ENCODE peak calls at places on chromosome 12, in seven cellular contexts. One of them, this sample, is unnamed. For H3K4me1, the result is how much of the 10 kb centered on the place peaks cover.

GRCh38 chr12:9925746-9926393 is 6.3 kb downstream of the CLEC2A start:
- DNase-seq in neural progenitor cell: peak
- DNase-seq in GM12878: no peak
- DNase-seq in PC-9: peak
- DNase-seq in gastrocnemius medialis: no peak
- DNase-seq in psoas muscle: no peak
- DNase-seq in A549: peak
- DNase-seq in this sample: peak

GRCh38 chr12:93111791-93112208 is 182.7 kb upstream of the EEA1 start:
- DNase-seq in neural progenitor cell: no peak
- DNase-seq in GM12878: no peak
- DNase-seq in PC-9: no peak
- DNase-seq in gastrocnemius medialis: no peak
- DNase-seq in psoas muscle: no peak
- DNase-seq in A549: no peak
- DNase-seq in this sample: no peak

GRCh38 chr12:71755146-71755892 is 656 bp downstream of the RAB21 start:
- DNase-seq in neural progenitor cell: peak
- DNase-seq in GM12878: peak
- DNase-seq in PC-9: peak
- DNase-seq in gastrocnemius medialis: peak
- DNase-seq in psoas muscle: peak
- DNase-seq in A549: peak
- DNase-seq in this sample: peak

GRCh38 chr12:132396657-132397056 is 67.3 kb upstream of the GALNT9 start:
- DNase-seq in neural progenitor cell: no peak
- DNase-seq in GM12878: no peak
- DNase-seq in PC-9: no peak
- DNase-seq in gastrocnemius medialis: no peak
- DNase-seq in psoas muscle: no peak
- DNase-seq in A549: no peak
- DNase-seq in this sample: peak

GRCh38 chr12:120684523-120684932 is 2.4 kb upstream of the MLEC start:
- DNase-seq in neural progenitor cell: no peak
- DNase-seq in GM12878: peak
- DNase-seq in PC-9: no peak
- DNase-seq in gastrocnemius medialis: no peak
- DNase-seq in psoas muscle: no peak
- DNase-seq in A549: no peak
- DNase-seq in this sample: peak

GRCh38 chr12:109776624-109777023 is 56.6 kb downstream of the TRPV4 start:
- DNase-seq in neural progenitor cell: no peak
- DNase-seq in GM12878: no peak
- DNase-seq in PC-9: no peak
- DNase-seq in gastrocnemius medialis: no peak
- DNase-seq in psoas muscle: peak
- DNase-seq in A549: no peak
- DNase-seq in this sample: no peak

GRCh38 chr12:754238-754816 is 1.9 kb downstream of the WNK1 start:
- DNase-seq in neural progenitor cell: peak
- DNase-seq in GM12878: no peak
- DNase-seq in PC-9: peak
- DNase-seq in gastrocnemius medialis: no peak
- DNase-seq in psoas muscle: no peak
- DNase-seq in A549: no peak
- DNase-seq in this sample: no peak

GRCh38 chr12:52091869-52092268 is 12.4 kb downstream of the SMIM41 start:
- DNase-seq in neural progenitor cell: no peak
- DNase-seq in GM12878: no peak
- DNase-seq in PC-9: no peak
- DNase-seq in gastrocnemius medialis: no peak
- DNase-seq in psoas muscle: no peak
- DNase-seq in A549: no peak
- DNase-seq in this sample: no peak

DNA sequence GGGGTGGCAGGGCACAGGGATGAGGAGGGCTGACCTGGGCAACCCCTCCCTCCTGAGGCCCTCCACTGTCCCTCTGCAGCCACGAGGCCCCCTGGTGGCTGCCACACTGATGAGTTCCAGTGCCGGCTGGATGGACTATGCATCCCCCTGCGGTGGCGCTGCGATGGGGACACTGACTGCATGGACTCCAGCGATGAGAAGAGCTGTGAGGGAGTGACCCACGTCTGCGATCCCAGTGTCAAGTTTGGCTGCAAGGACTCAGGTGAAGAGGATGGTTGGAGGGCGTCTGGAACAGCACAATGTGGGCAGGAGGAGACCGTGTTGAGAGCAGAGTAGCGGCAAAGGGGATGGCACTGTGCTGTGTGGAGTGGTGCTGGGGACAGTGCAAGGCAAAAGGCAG is 25.7 kb upstream of the LRP1-AS start:
- DNase-seq in neural progenitor cell: peak
- DNase-seq in GM12878: no peak
- DNase-seq in PC-9: no peak
- DNase-seq in gastrocnemius medialis: no peak
- DNase-seq in psoas muscle: no peak
- DNase-seq in A549: peak
- DNase-seq in this sample: no peak
- H3K4me1 ChIP-seq in neural progenitor cell: under half
- H3K4me1 ChIP-seq in GM12878: under half
- H3K4me1 ChIP-seq in PC-9: under half
- H3K4me1 ChIP-seq in gastrocnemius medialis: under half
- H3K4me1 ChIP-seq in psoas muscle: under half
- H3K4me1 ChIP-seq in A549: under half
- H3K4me1 ChIP-seq in this sample: under half

GRCh38 chr12:101830391-101831325 is at the start of gene GNPTAB:
- DNase-seq in neural progenitor cell: peak
- DNase-seq in GM12878: peak
- DNase-seq in PC-9: peak
- DNase-seq in gastrocnemius medialis: peak
- DNase-seq in psoas muscle: peak
- DNase-seq in A549: peak
- DNase-seq in this sample: peak

GRCh38 chr12:101828463-101829196 is 2.1 kb downstream of the GNPTAB start:
- DNase-seq in neural progenitor cell: no peak
- DNase-seq in GM12878: no peak
- DNase-seq in PC-9: no peak
- DNase-seq in gastrocnemius medialis: no peak
- DNase-seq in psoas muscle: no peak
- DNase-seq in A549: no peak
- DNase-seq in this sample: no peak

GRCh38 chr12:101832030-101832429 is 1.3 kb upstream of the GNPTAB start:
- DNase-seq in neural progenitor cell: no peak
- DNase-seq in GM12878: no peak
- DNase-seq in PC-9: no peak
- DNase-seq in gastrocnemius medialis: no peak
- DNase-seq in psoas muscle: no peak
- DNase-seq in A549: no peak
- DNase-seq in this sample: no peak

GRCh38 chr12:101826766-101827368 is 3.9 kb downstream of the GNPTAB start:
- DNase-seq in neural progenitor cell: no peak
- DNase-seq in GM12878: no peak
- DNase-seq in PC-9: no peak
- DNase-seq in gastrocnemius medialis: no peak
- DNase-seq in psoas muscle: no peak
- DNase-seq in A549: no peak
- DNase-seq in this sample: no peak

GRCh38 chr12:101829639-101830390 is 944 bp downstream of the GNPTAB start:
- DNase-seq in neural progenitor cell: no peak
- DNase-seq in GM12878: no peak
- DNase-seq in PC-9: no peak
- DNase-seq in gastrocnemius medialis: no peak
- DNase-seq in psoas muscle: no peak
- DNase-seq in A549: no peak
- DNase-seq in this sample: no peak
- H3K4me1 ChIP-seq in neural progenitor cell: under half
- H3K4me1 ChIP-seq in GM12878: under half
- H3K4me1 ChIP-seq in PC-9: under half
- H3K4me1 ChIP-seq in gastrocnemius medialis: under half
- H3K4me1 ChIP-seq in psoas muscle: under half
- H3K4me1 ChIP-seq in A549: under half
- H3K4me1 ChIP-seq in this sample: under half

GRCh38 chr12:124458220-124458991 is 109.0 kb downstream of the NCOR2 start:
- DNase-seq in neural progenitor cell: no peak
- DNase-seq in GM12878: no peak
- DNase-seq in PC-9: no peak
- DNase-seq in gastrocnemius medialis: no peak
- DNase-seq in psoas muscle: no peak
- DNase-seq in A549: no peak
- DNase-seq in this sample: no peak
- H3K4me1 ChIP-seq in neural progenitor cell: under half
- H3K4me1 ChIP-seq in GM12878: under half
- H3K4me1 ChIP-seq in PC-9: under half
- H3K4me1 ChIP-seq in gastrocnemius medialis: under half
- H3K4me1 ChIP-seq in psoas muscle: under half
- H3K4me1 ChIP-seq in A549: under half
- H3K4me1 ChIP-seq in this sample: under half

GRCh38 chr12:4281173-4281654 is 7.7 kb downstream of the CCND2 start:
- DNase-seq in neural progenitor cell: no peak
- DNase-seq in GM12878: no peak
- DNase-seq in PC-9: no peak
- DNase-seq in gastrocnemius medialis: no peak
- DNase-seq in psoas muscle: no peak
- DNase-seq in A549: no peak
- DNase-seq in this sample: peak
- H3K4me1 ChIP-seq in neural progenitor cell: under half
- H3K4me1 ChIP-seq in GM12878: under half
- H3K4me1 ChIP-seq in PC-9: under half
- H3K4me1 ChIP-seq in gastrocnemius medialis: under half
- H3K4me1 ChIP-seq in psoas muscle: under half
- H3K4me1 ChIP-seq in A549: under half
- H3K4me1 ChIP-seq in this sample: half or more

DNA sequence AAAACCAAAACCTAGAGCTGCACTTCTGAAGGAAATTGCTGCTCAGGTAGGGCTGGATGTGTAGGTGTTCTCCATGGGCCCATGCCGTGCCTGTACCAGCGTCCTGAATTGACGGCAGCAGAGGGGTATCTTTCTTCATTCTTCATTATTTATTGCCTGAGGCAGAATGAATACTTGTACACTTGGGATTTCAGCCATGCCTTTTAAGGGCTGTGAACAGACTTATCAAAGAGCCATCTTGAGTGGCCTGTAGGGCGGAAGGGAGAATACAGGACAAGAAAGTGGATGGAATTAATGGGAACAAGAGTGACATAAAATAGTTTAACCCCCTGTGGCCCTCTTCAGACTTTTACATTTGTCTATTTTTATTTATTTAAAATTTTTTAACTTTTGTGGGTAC is 61.4 kb downstream of the RASSF3 start:
- DNase-seq in neural progenitor cell: no peak
- DNase-seq in GM12878: no peak
- DNase-seq in PC-9: peak
- DNase-seq in gastrocnemius medialis: no peak
- DNase-seq in psoas muscle: no peak
- DNase-seq in A549: no peak
- DNase-seq in this sample: no peak
- H3K4me1 ChIP-seq in neural progenitor cell: under half
- H3K4me1 ChIP-seq in GM12878: half or more
- H3K4me1 ChIP-seq in PC-9: half or more
- H3K4me1 ChIP-seq in gastrocnemius medialis: under half
- H3K4me1 ChIP-seq in psoas muscle: under half
- H3K4me1 ChIP-seq in A549: half or more
- H3K4me1 ChIP-seq in this sample: half or more

DNA sequence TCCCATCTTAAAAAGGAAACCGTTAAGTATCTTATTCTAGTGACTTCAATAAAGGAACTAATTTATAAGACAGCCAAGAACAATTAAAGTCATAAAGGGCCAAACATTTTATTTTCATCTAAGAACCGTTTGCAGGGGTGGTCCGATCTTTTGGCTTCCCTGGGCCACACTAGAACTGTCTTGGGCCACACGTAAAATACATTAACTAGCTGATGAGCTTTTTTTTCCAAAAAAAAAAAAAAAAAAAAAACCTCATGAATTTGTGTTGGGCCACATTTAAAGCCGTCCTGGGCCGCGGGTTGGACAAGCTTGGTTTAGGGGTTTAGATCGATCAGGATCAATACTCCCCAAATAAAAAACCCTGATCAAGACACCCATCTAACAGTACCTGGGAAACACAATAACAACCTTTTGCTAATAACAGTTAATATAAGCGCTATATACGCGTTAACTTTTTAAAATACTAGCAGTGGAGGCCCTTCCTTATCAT is 1.2 kb downstream of the NAP1L1 start:
- DNase-seq in neural progenitor cell: no peak
- DNase-seq in GM12878: no peak
- DNase-seq in PC-9: no peak
- DNase-seq in gastrocnemius medialis: no peak
- DNase-seq in psoas muscle: no peak
- DNase-seq in A549: no peak
- DNase-seq in this sample: no peak
- H3K4me1 ChIP-seq in neural progenitor cell: under half
- H3K4me1 ChIP-seq in GM12878: under half
- H3K4me1 ChIP-seq in PC-9: under half
- H3K4me1 ChIP-seq in gastrocnemius medialis: under half
- H3K4me1 ChIP-seq in psoas muscle: under half
- H3K4me1 ChIP-seq in A549: under half
- H3K4me1 ChIP-seq in this sample: under half

GRCh38 chr12:104462931-104463339 is 6.2 kb downstream of the CHST11 start:
- DNase-seq in neural progenitor cell: no peak
- DNase-seq in GM12878: peak
- DNase-seq in PC-9: no peak
- DNase-seq in gastrocnemius medialis: no peak
- DNase-seq in psoas muscle: no peak
- DNase-seq in A549: no peak
- DNase-seq in this sample: no peak
- H3K4me1 ChIP-seq in neural progenitor cell: under half
- H3K4me1 ChIP-seq in GM12878: half or more
- H3K4me1 ChIP-seq in PC-9: half or more
- H3K4me1 ChIP-seq in gastrocnemius medialis: under half
- H3K4me1 ChIP-seq in psoas muscle: under half
- H3K4me1 ChIP-seq in A549: under half
- H3K4me1 ChIP-seq in this sample: under half